ENCODE peak calls at places on chromosomes 2 and 18, in four cellular contexts. X is GM12878, T is HepG2, R is K562. H is an unnamed sample.

GRCh38 chr18:58831610-58832009 is 33.1 kb upstream of the ZNF532 start:
- DNase-seq in X (no peak), T (no peak), R (no peak), H (no peak)

GRCh38 chr2:12107849-12108420 is 361.5 kb downstream of the LPIN1 start:
- DNase-seq in X (no peak), T (no peak), R (no peak), H (no peak)

GRCh38 chr2:289362-290089 is 1.6 kb upstream of the ALKAL2 start:
- DNase-seq in X (no peak), T (no peak), R (peak), H (no peak)

GRCh38 chr2:69083126-69083733 is 70.3 kb downstream of the ANTXR1 start:
- DNase-seq in X (no peak), T (peak), R (no peak), H (no peak)

GRCh38 chr2:88350641-88351601 is 101.6 kb downstream of the FOXI3 start:
- DNase-seq in X (no peak), T (peak), R (peak), H (peak)

GRCh38 chr2:221999702-222000101 is 299.1 kb downstream of the PAX3 start:
- DNase-seq in X (no peak), T (no peak), R (no peak), H (no peak)

GRCh38 chr2:72148391-72148974 is 821 bp upstream of the CYP26B1 start:
- DNase-seq in X (no peak), T (no peak), R (peak), H (peak)

GRCh38 chr2:227370087-227370486 is 9.0 kb downstream of the TM4SF20 start:
- DNase-seq in X (no peak), T (no peak), R (no peak), H (no peak)

GRCh38 chr18:12327510-12328178 is 19.6 kb downstream of the TUBB6 start:
- DNase-seq in X (no peak), T (peak), R (peak), H (peak)

GRCh38 chr18:21112543-21113105 is 1.0 kb upstream of the ROCK1 start:
- DNase-seq in X (no peak), T (no peak), R (no peak), H (no peak)

GRCh38 chr18:3217930-3218647 is 1.7 kb downstream of the MYOM1 start:
- DNase-seq in X (no peak), T (peak), R (peak), H (no peak)

GRCh38 chr2:100624536-100624935 is 61.7 kb downstream of the PDCL3 start:
- DNase-seq in X (no peak), T (no peak), R (no peak), H (no peak)

GRCh38 chr2:179218848-179219594 is 45.6 kb downstream of the SESTD1 start:
- DNase-seq in X (peak), T (peak), R (peak), H (peak)

GRCh38 chr2:10243926-10244270 is 58.8 kb upstream of the HPCAL1 start:
- DNase-seq in X (no peak), T (no peak), R (no peak), H (no peak)

GRCh38 chr2:191656389-191656788 is 21.5 kb upstream of the NABP1 start:
- DNase-seq in X (no peak), T (no peak), R (no peak), H (no peak)

GRCh38 chr2:164669291-164669690 is 48.0 kb upstream of the GRB14 start:
- DNase-seq in X (no peak), T (no peak), R (no peak), H (no peak)

GRCh38 chr2:12194936-12195335 is 448.5 kb downstream of the LPIN1 start:
- DNase-seq in X (no peak), T (no peak), R (no peak), H (no peak)

GRCh38 chr2:105297211-105297610 is 32.3 kb downstream of the TGFBRAP1 start:
- DNase-seq in X (no peak), T (no peak), R (no peak), H (no peak)

GRCh38 chr2:236711440-236711839 is 141.8 kb downstream of the ACKR3 start:
- DNase-seq in X (no peak), T (no peak), R (no peak), H (no peak)

GRCh38 chr2:204984421-204984925 is 439.2 kb downstream of the PARD3B start:
- DNase-seq in X (no peak), T (no peak), R (no peak), H (no peak)

GRCh38 chr18:45197526-45197970 is 417.7 kb upstream of the SLC14A2 start:
- DNase-seq in X (peak), T (no peak), R (no peak), H (no peak)

GRCh38 chr2:29487967-29488550 is 372.8 kb downstream of the CLIP4 start:
- DNase-seq in X (no peak), T (no peak), R (no peak), H (no peak)

GRCh38 chr2:239378918-239379640 is 21.7 kb downstream of the HDAC4 start:
- DNase-seq in X (no peak), T (no peak), R (no peak), H (no peak)

GRCh38 chr18:73774836-73775509 is 372.7 kb downstream of the FBXO15 start:
- DNase-seq in X (no peak), T (no peak), R (no peak), H (no peak)

GRCh38 chr2:12965540-12966269 is 249.0 kb downstream of the TRIB2 start:
- DNase-seq in X (no peak), T (no peak), R (peak), H (no peak)

GRCh38 chr18:75202976-75203375 is 6.0 kb downstream of the PTGR3 start:
- DNase-seq in X (no peak), T (no peak), R (no peak), H (no peak)

GRCh38 chr2:115129502-115129901 is 687.1 kb downstream of the DPP10 start:
- DNase-seq in X (no peak), T (no peak), R (no peak), H (no peak)
- TF ChIP-seq SP1 in X (no peak), T (no peak), R (no peak), H (no peak)

DNA sequence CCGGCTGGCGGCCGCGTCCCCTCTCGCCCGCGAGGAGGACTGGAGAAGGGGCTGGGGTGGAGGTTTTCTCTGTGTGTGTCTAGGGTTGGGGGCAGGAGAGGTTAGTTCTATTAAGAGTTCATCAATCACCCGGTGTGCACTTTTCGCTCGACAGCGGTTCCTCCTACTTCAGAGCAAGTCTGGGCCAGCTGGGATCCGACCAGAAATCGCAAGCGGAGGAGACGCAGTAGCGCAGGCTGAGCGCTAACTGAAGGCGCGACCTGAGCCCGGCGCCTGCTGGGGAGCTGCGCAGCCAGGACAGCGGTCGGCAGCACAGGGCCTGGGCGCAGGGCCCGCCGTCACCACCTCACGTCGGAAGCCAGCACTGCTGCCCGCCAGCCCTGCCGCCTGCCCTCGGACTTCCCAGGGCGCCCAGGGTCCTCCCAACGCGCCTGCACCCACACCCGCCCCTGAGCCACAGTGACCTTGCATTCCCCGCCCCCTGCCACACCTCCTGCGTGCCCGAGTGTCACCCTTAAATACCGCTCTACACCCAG is 10.1 kb upstream of the HOXD1 start:
- DNase-seq in X (no peak), T (no peak), R (no peak), H (no peak)
- TF ChIP-seq FOXK2 in X (no peak), T (no peak), R (no peak), H (no peak)

DNA sequence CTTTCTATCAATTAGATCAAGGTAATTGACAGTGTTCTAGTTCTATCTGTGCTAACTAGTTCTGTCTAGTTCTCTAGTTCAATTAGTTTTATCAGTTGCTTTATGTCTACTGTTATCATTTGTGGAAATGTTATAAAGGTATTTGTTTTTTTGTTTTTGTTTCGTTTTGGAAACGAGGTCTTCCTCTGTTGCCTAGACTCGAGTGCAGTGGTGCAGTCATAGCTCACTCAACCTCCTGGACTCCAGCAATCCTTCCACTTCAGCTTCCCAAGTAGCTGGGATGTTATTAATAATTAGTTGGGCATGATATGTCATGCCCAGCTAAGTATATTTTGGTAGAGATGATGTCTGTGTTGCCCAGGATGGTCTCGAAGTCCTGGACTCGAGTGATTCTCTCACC is 1682.8 kb upstream of the LRRTM1 start:
- DNase-seq in X (no peak), T (no peak), R (no peak), H (no peak)
- TF ChIP-seq BHLHE40 in X (no peak), T (no peak), R (no peak), H (no peak)

DNA sequence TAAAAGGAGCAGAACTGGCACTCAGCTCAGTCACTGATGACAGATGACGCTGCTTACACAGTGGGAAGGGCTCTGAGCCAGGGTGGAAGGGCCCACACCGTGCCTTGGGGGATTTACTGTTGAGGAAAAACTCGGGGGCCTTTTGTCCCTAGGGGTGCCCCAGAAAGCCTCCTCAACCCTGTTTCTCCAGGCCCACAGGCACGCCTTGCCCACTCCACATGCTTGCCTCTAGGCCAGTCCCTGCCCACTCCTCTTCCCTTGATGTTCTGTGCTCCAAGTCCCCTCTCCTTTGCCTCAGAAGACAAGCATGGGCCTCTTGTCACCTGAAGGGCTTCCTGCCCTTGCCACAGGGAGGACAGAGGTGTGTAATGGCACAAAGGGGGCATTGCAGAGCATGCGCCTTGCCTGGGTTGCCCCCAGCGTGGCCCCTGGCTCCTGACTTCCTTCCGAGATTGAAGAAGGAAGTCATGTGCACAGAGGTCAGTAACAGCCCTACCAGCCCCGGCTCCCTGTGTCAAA is 65.0 kb downstream of the LIPG start:
- DNase-seq in X (no peak), T (no peak), R (no peak), H (no peak)
- TF ChIP-seq SP1 in X (no peak), T (no peak), R (no peak), H (no peak)

DNA sequence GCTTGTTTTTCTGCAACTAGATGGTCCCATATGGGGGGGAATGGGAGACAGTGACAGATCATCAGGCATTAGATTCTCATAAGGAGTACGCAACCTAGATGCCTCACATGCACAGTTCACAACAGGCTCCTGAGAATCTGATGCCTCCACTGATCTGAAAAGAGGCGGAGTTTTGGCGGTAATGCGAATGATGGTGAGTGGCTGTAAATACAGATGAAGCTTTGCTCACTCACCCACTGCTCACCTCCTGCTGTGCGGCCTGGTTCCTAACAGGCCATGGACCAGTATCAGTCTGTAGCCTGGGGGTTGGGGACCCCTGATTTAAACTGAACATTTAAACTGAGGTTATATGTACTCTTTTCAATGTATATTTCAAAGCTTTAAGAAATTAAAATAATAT is 40.7 kb downstream of the SOS1 start:
- DNase-seq in X (no peak), T (no peak), R (no peak), H (no peak)
- TF ChIP-seq FOXK2 in X (no peak), T (no peak), R (no peak), H (no peak)

GRCh38 chr18:32454667-32455066 is 16.0 kb downstream of the GAREM1 start:
- DNase-seq in X (no peak), T (no peak), R (no peak), H (no peak)
- TF ChIP-seq BHLHE40 in X (no peak), T (no peak), R (no peak), H (no peak)

GRCh38 chr2:27655155-27655951 is 8.1 kb downstream of the SUPT7L start:
- DNase-seq in X (no peak), T (no peak), R (no peak), H (no peak)

GRCh38 chr2:27651056-27651455 is 12.4 kb downstream of the SUPT7L start:
- DNase-seq in X (no peak), T (no peak), R (no peak), H (no peak)

GRCh38 chr2:27652341-27652740 is 11.1 kb downstream of the SUPT7L start:
- DNase-seq in X (no peak), T (no peak), R (no peak), H (no peak)

GRCh38 chr2:27652790-27653189 is 10.6 kb downstream of the SUPT7L start:
- DNase-seq in X (no peak), T (no peak), R (no peak), H (no peak)

DNA sequence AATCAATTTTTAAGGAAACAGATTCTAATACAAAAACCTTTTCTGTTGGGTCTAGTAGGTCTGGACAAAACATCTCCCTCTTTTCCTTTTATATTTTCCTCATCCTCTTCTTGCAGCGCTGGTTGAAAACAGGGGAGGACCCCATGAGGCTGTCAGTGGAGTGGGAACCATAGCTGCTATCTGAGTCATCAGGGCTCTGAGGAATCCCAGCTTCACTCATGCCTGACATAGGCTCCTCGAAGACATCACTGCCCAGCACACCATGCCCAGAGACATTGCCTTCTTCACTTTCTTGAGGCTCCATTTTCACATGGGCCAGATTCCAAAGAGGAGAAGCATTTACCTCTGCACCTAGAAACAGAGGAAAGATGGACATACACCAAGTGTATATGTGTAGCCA is 10.0 kb downstream of the SUPT7L start:
- DNase-seq in X (no peak), T (no peak), R (no peak), H (no peak)
- TF ChIP-seq SP1 in X (no peak), T (no peak), R (no peak), H (no peak)

H was measured in HEK293T.